ENCODE peak calls at places on chromosomes 13 and 19, in ten cellular contexts. D is PC-3, L is fibroblast of lung, W is body of pancreas, S is left ventricle myocardium inferior, G is lower lobe of right lung, Q is right lobe of liver, Z is Panc1, C is H9, V is dorsolateral prefrontal cortex. R is an unnamed sample.
A peak's percentile ranks its signal among the peaks of the same experiment; 100 is the strongest.

GRCh38 chr19:17078038-17078919 is 2.7 kb downstream of the MYO9B start:
- DNase-seq in C (no peak), L (no peak), G (peak; percentile 82), W (no peak), D (no peak), Q (peak; percentile 75), Z (no peak), V (no peak), S (no peak), R (no peak)

GRCh38 chr13:72839831-72840426 is 58.0 kb downstream of the PIBF1 start:
- DNase-seq in Z (peak; percentile 22), V (no peak), L (peak; percentile 42), D (peak; percentile 74), W (peak; percentile 76), S (peak; percentile 17), G (no peak), C (peak; percentile 54), Q (peak; percentile 65), R (peak; percentile 56)

GRCh38 chr19:42252365-42253244 is 2.3 kb downstream of the ERF start:
- DNase-seq in V (peak; percentile 82), S (peak; percentile 46), Z (no peak), C (no peak), Q (no peak), L (peak; percentile 47), W (peak; percentile 60), G (no peak), D (no peak), R (no peak)

GRCh38 chr13:90950134-90950533 is 397.4 kb upstream of the MIR17HG start:
- DNase-seq in D (peak; percentile 70), Q (no peak), W (no peak), S (no peak), Z (no peak), G (no peak), L (no peak), V (no peak), C (no peak), R (no peak)

GRCh38 chr19:13859361-13859880 is 17.5 kb upstream of the NANOS3 start:
- DNase-seq in Z (no peak), S (no peak), Q (no peak), L (no peak), V (no peak), W (no peak), D (peak; percentile 44), C (no peak), G (no peak), R (peak; percentile 55)

GRCh38 chr13:59776924-59777690 is 386.6 kb downstream of the DIAPH3 start:
- DNase-seq in V (no peak), L (peak; percentile 88), S (no peak), W (no peak), Q (no peak), Z (peak; percentile 18), C (no peak), D (peak; percentile 86), G (no peak), R (peak; percentile 71)

GRCh38 chr13:110421061-110421460 is 114.0 kb downstream of the COL4A2 start:
- DNase-seq in Q (no peak), S (no peak), C (no peak), V (no peak), G (no peak), L (peak; percentile 40), D (no peak), Z (no peak), W (no peak), R (no peak)

GRCh38 chr19:54431255-54431838 is 16.1 kb downstream of the TTYH1 start:
- DNase-seq in D (peak; percentile 96), W (peak; percentile 98), Q (peak; percentile 88), S (peak; percentile 56), V (no peak), L (no peak), Z (no peak), G (peak; percentile 84), C (no peak), R (no peak)

GRCh38 chr13:35712907-35713685 is 236.6 kb upstream of the MAB21L1 start:
- DNase-seq in S (no peak), G (no peak), W (no peak), Z (no peak), L (peak; percentile 43), Q (no peak), V (no peak), D (no peak), C (no peak), R (no peak)

GRCh38 chr13:26946675-26947342 is 186.2 kb upstream of the GPR12 start:
- DNase-seq in G (no peak), L (peak; percentile 78), S (no peak), C (no peak), D (peak; percentile 70), Z (peak; percentile 50), Q (no peak), W (no peak), V (no peak), R (no peak)

GRCh38 chr19:49801966-49802661 is 11.0 kb downstream of the FUZ start:
- DNase-seq in V (peak; percentile 95), Z (no peak), D (no peak), Q (peak; percentile 67), L (peak; percentile 89), C (peak; percentile 91), W (peak; percentile 85), S (peak; percentile 94), G (no peak), R (peak; percentile 18)

GRCh38 chr19:4914736-4915501 is 5.6 kb downstream of the UHRF1 start:
- DNase-seq in C (no peak), S (no peak), G (peak; percentile 62), D (peak; percentile 98), V (no peak), Z (no peak), L (peak; percentile 80), Q (no peak), W (no peak), R (peak; percentile 87)

GRCh38 chr13:91313103-91313502 is 34.4 kb upstream of the MIR17HG start:
- DNase-seq in L (peak; percentile 36), Q (no peak), C (no peak), V (no peak), G (no peak), D (peak; percentile 22), W (no peak), Z (no peak), S (no peak), R (no peak)

GRCh38 chr19:50875795-50876422 is 2.7 kb downstream of the KLK2 start:
- DNase-seq in G (no peak), L (no peak), C (no peak), S (no peak), D (no peak), W (no peak), Q (no peak), Z (no peak), V (no peak), R (no peak)

GRCh38 chr13:95087746-95088305 is 213.4 kb downstream of the ABCC4 start:
- DNase-seq in W (no peak), D (peak; percentile 69), Q (no peak), L (peak; percentile 37), G (no peak), C (no peak), V (no peak), S (no peak), Z (no peak), R (peak; percentile 23)

GRCh38 chr19:10115392-10116084 is 4.0 kb downstream of the P2RY11 start:
- DNase-seq in L (no peak), S (no peak), W (no peak), D (peak; percentile 15), G (peak; percentile 46), Z (no peak), V (no peak), C (no peak), Q (no peak), R (no peak)

GRCh38 chr19:28213476-28214082 is 999.4 kb downstream of the UQCRFS1 start:
- DNase-seq in V (no peak), Q (no peak), W (no peak), S (no peak), Z (no peak), G (no peak), C (no peak), L (no peak), D (no peak), R (no peak)

GRCh38 chr13:44573790-44574465 is 2.2 kb downstream of the TSC22D1 start:
- DNase-seq in D (peak; percentile 56), C (peak; percentile 55), V (no peak), W (peak; percentile 55), L (peak; percentile 57), S (no peak), Q (no peak), Z (no peak), G (no peak), R (no peak)
- H3K27ac ChIP-seq in D (peak overlapping the region; percentile 15), C (no peak overlapping the region), V (peak overlapping the region; percentile 24), W (peak overlapping the region; percentile 26), L (no peak overlapping the region), S (no peak overlapping the region), Q (no peak overlapping the region), Z (no peak overlapping the region), G (no peak overlapping the region), R (no peak overlapping the region)

GRCh38 chr13:99986751-99987150 is 5.2 kb downstream of the ZIC2 start:
- DNase-seq in D (no peak), Q (no peak), V (no peak), L (no peak), W (no peak), G (no peak), Z (no peak), S (no peak), C (no peak), R (no peak)

GRCh38 chr13:99990045-99990977 is 8.7 kb downstream of the ZIC2 start:
- DNase-seq in Q (no peak), S (no peak), V (no peak), G (no peak), C (peak; percentile 74), D (no peak), Z (no peak), W (no peak), L (no peak), R (no peak)

GRCh38 chr13:99989376-99990044 is 7.9 kb downstream of the ZIC2 start:
- DNase-seq in Z (no peak), L (no peak), V (no peak), D (no peak), W (no peak), S (no peak), G (no peak), C (peak; percentile 60), Q (no peak), R (no peak)

GRCh38 chr13:99987180-99988047 is 5.8 kb downstream of the ZIC2 start:
- DNase-seq in G (no peak), C (peak; percentile 55), D (no peak), L (no peak), S (no peak), V (no peak), Z (no peak), Q (no peak), W (no peak), R (no peak)

GRCh38 chr13:99988469-99989375 is 7.1 kb downstream of the ZIC2 start:
- DNase-seq in Q (no peak), L (no peak), W (no peak), G (no peak), S (no peak), C (peak; percentile 65), D (no peak), V (no peak), Z (no peak), R (no peak)
- H3K27me3 ChIP-seq in Q (peaks cover 52% of the 10 kb centered on the region), L (peaks cover 86% of the 10 kb centered on the region), W (peaks cover 94% of the 10 kb centered on the region), G (peaks cover 98% of the 10 kb centered on the region), S (peaks cover 100% of the 10 kb centered on the region), C (peaks cover 30% of the 10 kb centered on the region), D (peaks cover 61% of the 10 kb centered on the region), V (peaks cover 31% of the 10 kb centered on the region), Z (no peaks in the 10 kb centered on the region), R (peaks cover 98% of the 10 kb centered on the region)

GRCh38 chr13:19587635-19588300 is 26.4 kb upstream of the TPTE2 start:
- DNase-seq in G (no peak), Q (no peak), C (no peak), D (peak; percentile 80), L (peak; percentile 58), V (no peak), Z (peak; percentile 20), W (peak; percentile 26), S (no peak), R (peak; percentile 56)
- H3K27ac ChIP-seq in G (no peak overlapping the region), Q (no peak overlapping the region), C (no peak overlapping the region), D (peak overlapping the region; percentile 24), L (no peak overlapping the region), V (no peak overlapping the region), Z (no peak overlapping the region), W (no peak overlapping the region), S (no peak overlapping the region), R (no peak overlapping the region)

GRCh38 chr19:29266001-29266400 is 53.0 kb upstream of the UQCRFS1 start:
- DNase-seq in G (no peak), S (no peak), D (no peak), Q (no peak), L (no peak), V (no peak), W (no peak), Z (no peak), C (peak; percentile 15), R (no peak)
- H3K27me3 ChIP-seq in G (peaks cover 20% of the 10 kb centered on the region), S (peaks cover 73% of the 10 kb centered on the region), D (peaks cover 3% of the 10 kb centered on the region), Q (no peaks in the 10 kb centered on the region), L (no peaks in the 10 kb centered on the region), V (no peaks in the 10 kb centered on the region), W (no peaks in the 10 kb centered on the region), Z (peaks cover 2% of the 10 kb centered on the region), C (no peaks in the 10 kb centered on the region), R (no peaks in the 10 kb centered on the region)